ENCODE peak calls at places on chromosomes 16 and 17, in eight cellular contexts. L is hepatocyte, M is endothelial cell of umbilical vein, I is neural progenitor cell, P is fibroblast of lung, D is PC-9, J is H1, A is DND-41. C is an unnamed sample.

GRCh38 chr17:82752371-82753200 is 721 bp downstream of the TBCD start:
- DNase-seq in M (peak; percentile 40), D (peak; percentile 37), A (peak; percentile 44), P (peak; percentile 18), J (no peak), L (no peak), I (peak; percentile 53), C (peak; percentile 22)

GRCh38 chr16:35752773-35753558 is 2293.6 kb downstream of the TP53TG3F start:
- DNase-seq in P (no peak), I (no peak), A (no peak), L (no peak), J (no peak), D (no peak), M (no peak), C (no peak)

GRCh38 chr16:71590584-71590983 is 13.7 kb upstream of the TAT start:
- DNase-seq in L (no peak), J (no peak), D (no peak), M (no peak), A (no peak), I (no peak), P (no peak), C (no peak)

GRCh38 chr17:80888276-80889160 is 103.1 kb upstream of the CHMP6 start:
- DNase-seq in I (no peak), D (no peak), M (no peak), A (no peak), L (no peak), J (no peak), P (no peak), C (no peak)

GRCh38 chr16:89973654-89974335 is 25.2 kb downstream of the DEF8 start:
- DNase-seq in P (no peak), M (no peak), A (no peak), I (no peak), J (no peak), L (peak; percentile 35), D (no peak), C (no peak)

GRCh38 chr16:52251495-52251894 is 295.4 kb downstream of the TOX3 start:
- DNase-seq in A (no peak), D (no peak), L (no peak), I (peak; percentile 40), M (peak; percentile 2), P (peak; percentile 6), J (no peak), C (peak; percentile 53)

GRCh38 chr17:37276475-37276874 is 99.3 kb upstream of the C17orf78 start:
- DNase-seq in P (peak; percentile 28), A (no peak), D (peak; percentile 49), I (no peak), J (no peak), L (no peak), M (no peak), C (no peak)

GRCh38 chr17:63774141-63774981 is at the start of gene DDX42:
- DNase-seq in P (peak; percentile 68), L (peak; percentile 80), J (no peak), M (peak; percentile 80), D (peak; percentile 90), I (peak; percentile 95), A (peak; percentile 92), C (peak; percentile 73)

GRCh38 chr17:82895087-82895486 is 55.3 kb upstream of the ZNF750 start:
- DNase-seq in M (no peak), D (no peak), L (no peak), I (no peak), J (no peak), A (no peak), P (no peak), C (no peak)

DNA sequence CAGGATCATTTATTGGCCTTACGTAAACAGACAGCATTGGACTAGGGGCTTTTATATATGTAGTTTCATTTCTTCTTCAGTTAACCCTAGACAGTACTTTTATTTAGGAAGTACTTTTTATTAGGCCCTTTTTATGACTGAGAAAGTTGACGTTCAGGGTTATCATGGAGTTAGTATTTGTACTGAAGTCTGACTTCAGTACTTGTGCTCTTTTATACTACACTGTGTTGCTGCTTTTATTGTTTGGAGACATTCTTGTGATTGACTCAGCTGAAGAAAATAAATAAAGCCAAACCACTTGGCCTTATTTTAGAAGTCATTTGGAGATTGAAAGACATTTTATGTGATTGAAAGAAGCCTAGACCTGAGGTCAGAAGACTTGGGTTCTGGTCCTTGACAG is 6.9 kb downstream of the LIG3 start:
- DNase-seq in P (no peak), A (no peak), M (no peak), I (no peak), L (no peak), D (no peak), J (no peak), C (no peak)
- TF ChIP-seq EZH2 in P (no peak), A (no peak), M (no peak), I (no peak), L (no peak), D (no peak), J (no peak), C (no peak)

DNA sequence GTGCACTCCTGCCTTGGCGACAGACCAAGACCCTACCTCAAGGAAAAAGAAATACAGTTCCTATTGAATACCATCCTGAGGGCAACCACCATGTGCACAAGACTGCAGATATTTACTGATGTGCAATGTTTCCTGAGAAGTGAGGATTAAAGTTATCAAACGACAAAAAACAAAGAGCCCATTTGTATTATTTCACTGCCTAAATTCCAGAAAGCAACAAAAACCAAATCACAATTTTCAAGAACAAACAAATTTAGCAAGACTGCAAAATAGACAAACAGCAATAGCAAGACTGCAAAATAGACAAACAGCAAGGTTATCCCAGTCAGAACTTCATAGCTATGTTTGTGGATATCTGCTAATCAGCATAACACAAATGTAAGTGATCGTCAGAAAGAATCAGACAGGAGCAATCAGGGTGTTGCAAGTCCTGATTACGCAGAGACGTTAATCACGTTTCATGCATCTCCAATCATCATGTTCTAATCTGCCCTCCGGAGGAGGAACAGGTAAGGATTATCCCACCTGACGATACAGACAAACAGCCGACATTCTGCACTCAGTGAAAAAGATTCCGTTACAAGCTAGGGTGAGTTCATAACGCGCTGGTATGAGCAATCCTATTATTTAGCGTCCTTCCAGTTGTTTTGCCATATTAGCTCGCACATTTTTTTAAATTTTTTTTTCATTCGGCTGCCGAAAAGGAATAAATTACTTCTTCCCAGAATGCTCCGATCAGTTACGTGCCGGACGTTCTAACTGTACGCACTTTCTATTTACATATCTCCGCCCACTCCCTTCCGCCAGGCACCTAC is 2.9 kb downstream of the TMEM107 start:
- DNase-seq in A (peak; percentile 88), L (peak; percentile 94), D (peak; percentile 79), J (no peak), P (peak; percentile 99), M (peak; percentile 95), I (peak; percentile 90), C (peak; percentile 96)
- H3K4me3 ChIP-seq in A (peak overlapping the region; percentile 52), L (peak overlapping the region; percentile 43), D (peak overlapping the region; percentile 63), J (peak overlapping the region; percentile 27), P (peak overlapping the region; percentile 31), M (peak overlapping the region; percentile 37), I (peak overlapping the region; percentile 59), C (peak overlapping the region; percentile 44)

DNA sequence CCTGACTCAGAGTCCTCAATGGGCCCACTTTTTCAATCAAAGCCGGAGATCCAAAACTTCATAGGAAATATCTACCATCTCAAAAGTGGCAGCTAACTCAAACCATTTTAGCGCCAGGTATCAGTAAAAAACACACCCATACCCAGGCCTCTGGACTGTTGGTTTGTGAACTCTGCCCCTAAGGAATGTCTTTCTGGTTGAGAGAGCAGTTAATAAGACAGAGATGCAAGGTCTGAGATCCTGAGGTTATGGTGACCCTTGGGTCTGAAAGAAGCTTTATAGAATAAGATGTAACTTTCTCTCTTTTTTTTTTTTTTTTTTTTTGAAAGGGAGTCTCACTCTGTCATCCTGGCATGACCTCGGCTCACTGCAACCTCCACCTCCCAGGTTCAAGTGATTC is 350.5 kb downstream of the SOX9 start:
- DNase-seq in D (no peak), J (no peak), A (no peak), P (no peak), L (no peak), I (no peak), M (no peak), C (no peak)
- H3K4me1 ChIP-seq in D (peaks cover 47% of the 10 kb centered on the region), J (peaks cover 36% of the 10 kb centered on the region), A (no peaks in the 10 kb centered on the region), P (no peaks in the 10 kb centered on the region), L (peaks cover 54% of the 10 kb centered on the region), I (peaks cover 34% of the 10 kb centered on the region), M (no peaks in the 10 kb centered on the region), C (no peaks in the 10 kb centered on the region)

GRCh38 chr16:88685156-88686061 is 898 bp downstream of the SNAI3 start:
- DNase-seq in L (peak; percentile 72), D (peak; percentile 61), P (peak; percentile 31), J (no peak), A (peak; percentile 31), I (peak; percentile 52), M (no peak), C (peak; percentile 52)
- TF ChIP-seq EZH2 in L (no peak), D (no peak), P (peak; percentile 36), J (peak; percentile 19), A (no peak), I (peak; percentile 25), M (no peak), C (no peak)

GRCh38 chr16:85673529-85674417 is 15.0 kb downstream of the GINS2 start:
- DNase-seq in P (peak; percentile 74), I (no peak), A (no peak), L (no peak), J (no peak), M (peak; percentile 95), D (no peak), C (peak; percentile 71)

GRCh38 chr16:85675528-85675927 is 13.2 kb downstream of the GINS2 start:
- DNase-seq in A (no peak), L (no peak), D (no peak), P (peak; percentile 17), M (peak; percentile 41), J (no peak), I (no peak), C (peak; percentile 48)

GRCh38 chr16:85674828-85675227 is 13.9 kb downstream of the GINS2 start:
- DNase-seq in L (no peak), P (no peak), A (no peak), D (no peak), M (no peak), I (no peak), J (no peak), C (no peak)

GRCh38 chr16:85676466-85676865 is 12.3 kb downstream of the GINS2 start:
- DNase-seq in L (no peak), M (no peak), J (no peak), I (no peak), D (no peak), P (no peak), A (no peak), C (no peak)

GRCh38 chr16:85674418-85674755 is 14.4 kb downstream of the GINS2 start:
- DNase-seq in M (no peak), P (no peak), D (no peak), J (no peak), L (no peak), A (no peak), I (no peak), C (no peak)
- H3K4me3 ChIP-seq in M (no peak overlapping the region), P (no peak overlapping the region), D (no peak overlapping the region), J (no peak overlapping the region), L (no peak overlapping the region), A (no peak overlapping the region), I (no peak overlapping the region), C (no peak overlapping the region)

C was measured in A673.